ENCODE peak calls at places on chromosomes 16 and 17, in nine cellular contexts. V, W, B, T, Z, C, R, Y and D are unnamed samples.

GRCh38 chr16:69397821-69398521 is 12.2 kb upstream of the TERF2 start:
- DNase-seq in T (peak; percentile 30), Y (no peak), C (peak; percentile 19), W (peak; percentile 56), Z (no peak), V (peak; percentile 76), B (peak; percentile 76), R (no peak), D (no peak)

GRCh38 chr16:9012848-9013507 is 49.3 kb upstream of the USP7 start:
- DNase-seq in R (no peak), T (peak; percentile 85), W (no peak), V (peak; percentile 81), Y (no peak), Z (peak; percentile 72), B (no peak), C (no peak), D (no peak)

GRCh38 chr17:43170766-43171681 is at the start of gene NBR1:
- DNase-seq in Y (peak; percentile 98), B (peak; percentile 99), C (peak; percentile 100), R (peak; percentile 95), Z (peak; percentile 92), W (peak; percentile 94), V (peak; percentile 98), T (peak; percentile 99), D (peak; percentile 93)

GRCh38 chr16:67481561-67482259 is 753 bp upstream of the ATP6V0D1 start:
- DNase-seq in B (no peak), R (peak; percentile 76), W (peak; percentile 61), T (peak; percentile 53), V (no peak), C (no peak), Z (no peak), Y (peak; percentile 68), D (no peak)

GRCh38 chr17:30021708-30022317 is 80.4 kb downstream of the EFCAB5 start:
- DNase-seq in B (peak; percentile 37), R (no peak), Y (peak; percentile 48), C (no peak), W (peak; percentile 20), V (peak; percentile 66), T (peak; percentile 35), Z (no peak), D (no peak)

GRCh38 chr17:45873728-45874127 is 20.6 kb upstream of the MAPT start:
- DNase-seq in V (peak; percentile 12), W (no peak), Z (no peak), R (no peak), T (no peak), B (no peak), Y (peak; percentile 29), C (no peak), D (no peak)

GRCh38 chr17:28174352-28175046 is 132.0 kb downstream of the NLK start:
- DNase-seq in W (no peak), C (peak; percentile 24), V (no peak), Z (no peak), Y (no peak), R (no peak), B (no peak), T (no peak), D (peak; percentile 9)

GRCh38 chr16:75660321-75660720 is 12.7 kb downstream of the TERF2IP start:
- DNase-seq in V (no peak), Z (no peak), W (no peak), C (no peak), Y (no peak), R (no peak), T (no peak), B (no peak), D (no peak)

GRCh38 chr16:4410335-4411075 is 5.9 kb downstream of the CORO7 start:
- DNase-seq in C (no peak), T (no peak), B (no peak), Y (no peak), R (no peak), V (no peak), Z (no peak), W (no peak), D (no peak)

GRCh38 chr17:73689596-73690275 is 45.5 kb upstream of the SDK2 start:
- DNase-seq in Y (no peak), R (no peak), C (no peak), B (no peak), Z (no peak), V (no peak), T (no peak), W (no peak), D (no peak)

GRCh38 chr16:79018952-79019506 is 581.5 kb downstream of the MAF start:
- DNase-seq in Z (no peak), W (no peak), C (no peak), R (no peak), Y (no peak), V (no peak), T (no peak), B (no peak), D (no peak)

GRCh38 chr17:57281887-57282653 is 25.7 kb downstream of the MSI2 start:
- DNase-seq in Z (no peak), W (no peak), V (no peak), T (no peak), C (no peak), B (no peak), R (no peak), Y (peak; percentile 52), D (no peak)

GRCh38 chr17:82913304-82914043 is 73.7 kb upstream of the ZNF750 start:
- DNase-seq in V (peak; percentile 27), T (peak; percentile 48), R (no peak), C (no peak), Z (peak; percentile 80), B (no peak), W (no peak), Y (no peak), D (no peak)

GRCh38 chr16:27199235-27199586 is 4.1 kb upstream of the KDM8 start:
- DNase-seq in C (peak; percentile 12), Z (no peak), B (no peak), V (no peak), T (no peak), Y (no peak), R (no peak), W (no peak), D (no peak)

GRCh38 chr16:1054660-1055556 is 17.6 kb upstream of the SSTR5 start:
- DNase-seq in B (peak; percentile 37), C (no peak), Z (peak; percentile 92), T (peak; percentile 77), V (peak; percentile 92), R (peak; percentile 78), Y (no peak), W (peak; percentile 72), D (no peak)

GRCh38 chr17:63780507-63780906 is 6.5 kb downstream of the DDX42 start:
- DNase-seq in V (no peak), C (no peak), W (peak; percentile 36), Y (no peak), Z (no peak), B (peak; percentile 31), R (no peak), T (no peak), D (no peak)

GRCh38 chr17:45228985-45229517 is 7.4 kb downstream of the FMNL1 start:
- DNase-seq in C (peak; percentile 68), R (peak; percentile 94), V (peak; percentile 50), Y (peak; percentile 54), T (no peak), W (peak; percentile 50), Z (peak; percentile 94), B (no peak), D (peak; percentile 92)

GRCh38 chr16:25311039-25311438 is 53.4 kb upstream of the ZKSCAN2 start:
- DNase-seq in Y (no peak), T (no peak), W (no peak), B (no peak), R (no peak), Z (no peak), C (no peak), V (no peak), D (no peak)

GRCh38 chr17:75270218-75270965 is 639 bp downstream of the MIF4GD start:
- DNase-seq in R (peak; percentile 89), C (no peak), Y (peak; percentile 68), B (peak; percentile 69), W (peak; percentile 71), Z (peak; percentile 93), V (peak; percentile 78), T (peak; percentile 93), D (peak; percentile 86)
- TF ChIP-seq CTCF in R (peak; percentile 44), C (peak; percentile 42), Y (peak; percentile 67), B (peak; percentile 48), W (peak; percentile 45), Z (peak; percentile 35), V (no peak), T (peak; percentile 84), D (peak; percentile 63)

GRCh38 chr17:79802736-79803420 is 6.0 kb upstream of the CBX8 start:
- DNase-seq in R (no peak), W (no peak), C (no peak), B (no peak), Z (peak; percentile 67), V (peak; percentile 45), T (no peak), Y (no peak), D (no peak)
- H3K4me3 ChIP-seq in R (no peak overlapping the region), W (no peak overlapping the region), C (no peak overlapping the region), B (no peak overlapping the region), Z (no peak overlapping the region), V (no peak overlapping the region), T (no peak overlapping the region), Y (no peak overlapping the region), D (no peak overlapping the region)

GRCh38 chr16:31764103-31764502 is 109.5 kb upstream of the ZNF267 start:
- DNase-seq in Z (no peak), R (no peak), T (no peak), V (no peak), W (no peak), B (no peak), C (no peak), Y (no peak), D (no peak)
- H3K36me3 ChIP-seq in Z (no peaks in the 10 kb centered on the region), R (no peaks in the 10 kb centered on the region), T (no peaks in the 10 kb centered on the region), V (peaks cover 8% of the 10 kb centered on the region), W (no peaks in the 10 kb centered on the region), B (no peaks in the 10 kb centered on the region), C (no peaks in the 10 kb centered on the region), Y (no peaks in the 10 kb centered on the region), D (no peaks in the 10 kb centered on the region)

GRCh38 chr17:40032322-40033320 is 17.4 kb downstream of the CSF3 start:
- DNase-seq in V (no peak), C (no peak), R (no peak), T (no peak), Z (no peak), B (no peak), W (peak; percentile 96), Y (no peak), D (no peak)

GRCh38 chr17:40031706-40032105 is 16.5 kb downstream of the CSF3 start:
- DNase-seq in Z (no peak), R (no peak), W (no peak), Y (no peak), B (no peak), C (no peak), T (no peak), V (no peak), D (no peak)

GRCh38 chr17:40034426-40035161 is 19.4 kb downstream of the CSF3 start:
- DNase-seq in Y (no peak), V (no peak), C (no peak), T (no peak), R (no peak), W (no peak), B (no peak), Z (no peak), D (no peak)

GRCh38 chr17:40033339-40033738 is 18.1 kb downstream of the CSF3 start:
- DNase-seq in Y (no peak), T (no peak), W (peak; percentile 66), B (no peak), Z (no peak), R (no peak), V (no peak), C (no peak), D (no peak)

DNA sequence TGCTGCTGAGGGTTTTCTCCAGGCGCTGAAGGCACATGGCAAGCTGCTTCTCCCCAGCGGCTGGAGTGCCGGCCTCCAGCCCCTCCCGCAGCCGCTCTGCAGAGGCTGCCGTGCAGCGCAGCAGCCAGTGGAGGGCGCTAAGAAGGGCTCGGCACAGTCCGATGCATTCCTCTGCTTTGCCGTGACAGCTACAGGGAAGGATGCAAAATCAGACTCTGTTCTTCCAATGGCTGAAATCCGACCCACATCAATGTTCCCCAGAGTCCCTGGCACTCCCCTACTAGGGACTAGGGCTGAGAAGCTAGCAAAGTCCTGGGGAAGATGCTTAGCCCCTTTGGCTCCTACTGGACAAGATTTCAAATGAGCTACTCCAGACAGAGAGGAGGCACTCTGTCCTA is 19.0 kb downstream of the MED24 start:
- DNase-seq in T (peak; percentile 79), W (no peak), Z (peak; percentile 77), R (no peak), B (no peak), V (peak; percentile 88), C (no peak), Y (no peak), D (no peak)
- TF ChIP-seq CTCF in T (peak; percentile 100), W (peak; percentile 37), Z (no peak), R (peak; percentile 18), B (peak; percentile 91), V (peak; percentile 92), C (peak; percentile 25), Y (peak; percentile 64), D (peak; percentile 42)